ENCODE peak calls at places on chromosomes 12 and 14, in eight cellular contexts. Z, Q, P, V, R, B, E and U are unnamed samples.

GRCh38 chr14:87615822-87616679 is 376.9 kb downstream of the GALC start:
- DNase-seq in Z (peak; percentile 70), P (peak; percentile 8), R (no peak), V (peak; percentile 37), E (no peak), Q (peak; percentile 24), B (peak; percentile 72), U (peak; percentile 75)

GRCh38 chr12:60977966-60978365 is 1282.2 kb upstream of the USP15 start:
- DNase-seq in P (no peak), V (peak; percentile 7), R (no peak), E (no peak), Z (no peak), Q (no peak), B (peak; percentile 4), U (no peak)

GRCh38 chr12:10235761-10236631 is 23.3 kb downstream of the GABARAPL1 start:
- DNase-seq in R (no peak), Q (peak; percentile 43), Z (peak; percentile 31), P (no peak), V (no peak), E (peak; percentile 55), B (peak; percentile 41), U (peak; percentile 29)

GRCh38 chr12:107760207-107760816 is 625 bp downstream of the PRDM4 start:
- DNase-seq in Q (peak; percentile 45), R (peak; percentile 25), V (peak; percentile 21), B (peak; percentile 42), P (peak; percentile 42), E (no peak), Z (no peak), U (peak; percentile 33)

GRCh38 chr14:102075155-102075554 is 11.7 kb downstream of the HSP90AA1 start:
- DNase-seq in B (no peak), P (no peak), R (no peak), Q (no peak), Z (no peak), E (no peak), V (no peak), U (no peak)

GRCh38 chr14:89702151-89702936 is 252.2 kb downstream of the EFCAB11 start:
- DNase-seq in Q (peak; percentile 39), B (no peak), E (no peak), Z (no peak), P (peak; percentile 22), V (no peak), R (no peak), U (no peak)

GRCh38 chr14:60064491-60065072 is 27.1 kb upstream of the PCNX4 start:
- DNase-seq in E (peak; percentile 7), B (no peak), Q (no peak), R (no peak), V (peak; percentile 6), P (no peak), Z (no peak), U (no peak)

GRCh38 chr12:9763025-9763424 is 2.3 kb upstream of the CD69 start:
- DNase-seq in Z (no peak), V (no peak), Q (no peak), B (no peak), P (no peak), E (no peak), R (no peak), U (no peak)

GRCh38 chr12:116320839-116321238 is 43.3 kb upstream of the MED13L start:
- DNase-seq in E (no peak), Z (no peak), Q (no peak), V (peak; percentile 6), P (no peak), B (no peak), R (no peak), U (no peak)

GRCh38 chr14:99721792-99722516 is 37.9 kb downstream of the CYP46A1 start:
- DNase-seq in P (no peak), B (no peak), Z (no peak), R (no peak), Q (no peak), V (no peak), E (no peak), U (no peak)

GRCh38 chr14:87059060-87059827 is 933.7 kb downstream of the GALC start:
- DNase-seq in V (no peak), P (no peak), E (no peak), B (no peak), R (no peak), Z (no peak), Q (no peak), U (no peak)

GRCh38 chr14:24863933-24864708 is 185.8 kb downstream of the STXBP6 start:
- DNase-seq in P (no peak), V (no peak), B (no peak), R (no peak), Z (no peak), Q (no peak), E (no peak), U (no peak)

DNA sequence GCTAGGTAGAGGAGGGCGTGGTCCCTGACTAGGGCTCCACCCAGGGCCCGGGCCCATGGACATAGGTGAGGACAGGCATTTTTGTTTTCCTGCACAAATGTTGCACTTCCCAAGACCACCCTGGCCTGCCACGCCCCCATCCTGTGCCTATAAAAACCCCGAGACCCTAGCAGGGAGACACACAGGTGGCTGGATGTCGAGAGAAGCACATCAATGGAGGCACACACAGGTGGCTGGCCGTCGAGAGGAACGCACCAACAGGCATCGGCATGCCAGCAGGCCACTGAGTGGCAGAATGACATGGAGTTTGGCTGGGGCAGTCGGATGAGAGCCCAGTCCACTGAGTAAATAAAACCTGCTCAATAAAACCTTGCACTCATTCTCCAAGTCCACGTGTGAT is 157.9 kb upstream of the ABCD2 start:
- DNase-seq in Q (no peak), E (no peak), P (no peak), Z (no peak), V (no peak), R (no peak), B (no peak), U (no peak)
- TF ChIP-seq CTCF in Q (no peak), E (no peak), P (no peak), Z (no peak), V (no peak), R (no peak), B (no peak), U (no peak)

GRCh38 chr12:990649-991349 is at the start of gene ERC1:
- DNase-seq in E (peak; percentile 97), B (peak; percentile 91), P (peak; percentile 91), Z (peak; percentile 91), V (peak; percentile 85), Q (peak; percentile 88), R (peak; percentile 66), U (peak; percentile 91)
- TF ChIP-seq CTCF in E (no peak), B (no peak), P (no peak), Z (no peak), V (no peak), Q (no peak), R (no peak), U (no peak)

DNA sequence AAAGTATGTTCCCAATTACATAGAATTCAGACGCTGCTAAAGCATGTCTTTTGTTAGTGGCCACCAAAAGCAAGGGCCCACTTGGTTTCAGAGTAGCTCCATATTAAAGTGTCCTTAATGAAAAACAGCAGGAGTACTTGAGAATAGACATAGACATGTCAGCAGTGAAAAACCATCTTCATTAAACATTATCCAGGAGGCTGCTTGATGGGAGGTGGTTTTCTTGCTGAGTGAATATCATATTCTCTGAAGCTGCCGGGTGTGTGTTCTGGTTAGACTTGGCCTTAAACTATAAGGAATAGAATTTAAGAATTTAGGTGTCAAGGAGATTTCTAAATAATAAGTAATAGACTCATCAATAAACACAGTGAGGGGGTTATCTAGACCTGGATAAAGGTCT is 79.5 kb upstream of the CCDC198 start:
- DNase-seq in Z (no peak), V (no peak), Q (no peak), B (no peak), E (no peak), R (no peak), P (no peak), U (no peak)
- TF ChIP-seq CTCF in Z (no peak), V (no peak), Q (no peak), B (no peak), E (no peak), R (no peak), P (no peak), U (no peak)

GRCh38 chr12:130049666-130050065 is 112.6 kb upstream of the FZD10 start:
- DNase-seq in B (no peak), V (no peak), Z (no peak), R (no peak), E (no peak), Q (no peak), P (no peak), U (no peak)
- TF ChIP-seq CTCF in B (no peak), V (no peak), Z (no peak), R (no peak), E (no peak), Q (no peak), P (no peak), U (no peak)

GRCh38 chr12:132761911-132762583 is 415 bp upstream of the ANKLE2 start:
- DNase-seq in B (peak; percentile 84), P (peak; percentile 90), R (peak; percentile 39), V (peak; percentile 90), Z (peak; percentile 89), E (peak; percentile 99), Q (peak; percentile 83), U (peak; percentile 87)
- TF ChIP-seq CTCF in B (no peak), P (peak; percentile 31), R (no peak), V (peak; percentile 35), Z (no peak), E (peak; percentile 20), Q (no peak), U (no peak)

DNA sequence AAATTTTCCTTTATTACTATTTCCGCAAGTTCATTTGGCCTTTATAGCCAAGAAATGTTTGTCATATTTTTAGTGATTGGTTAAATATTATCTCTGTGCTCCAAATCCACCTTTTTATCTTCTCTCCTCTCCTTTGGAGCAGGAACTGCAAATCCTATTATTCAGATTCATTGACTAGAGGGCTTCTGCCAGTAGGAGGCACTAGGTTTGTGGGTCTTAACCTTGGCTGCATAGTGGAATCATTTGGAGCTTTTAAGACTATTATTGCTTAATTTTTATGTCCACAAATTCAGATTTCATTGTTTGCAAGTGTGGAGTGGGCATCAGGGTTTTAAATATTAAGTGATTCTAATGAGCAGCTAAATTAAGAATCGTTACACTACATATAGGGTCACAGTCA is 75.3 kb upstream of the SYT10 start:
- DNase-seq in B (no peak), V (no peak), Q (no peak), E (no peak), R (no peak), Z (no peak), P (no peak), U (no peak)
- TF ChIP-seq CTCF in B (peak; percentile 8), V (peak; percentile 52), Q (no peak), E (no peak), R (no peak), Z (no peak), P (no peak), U (no peak)

DNA sequence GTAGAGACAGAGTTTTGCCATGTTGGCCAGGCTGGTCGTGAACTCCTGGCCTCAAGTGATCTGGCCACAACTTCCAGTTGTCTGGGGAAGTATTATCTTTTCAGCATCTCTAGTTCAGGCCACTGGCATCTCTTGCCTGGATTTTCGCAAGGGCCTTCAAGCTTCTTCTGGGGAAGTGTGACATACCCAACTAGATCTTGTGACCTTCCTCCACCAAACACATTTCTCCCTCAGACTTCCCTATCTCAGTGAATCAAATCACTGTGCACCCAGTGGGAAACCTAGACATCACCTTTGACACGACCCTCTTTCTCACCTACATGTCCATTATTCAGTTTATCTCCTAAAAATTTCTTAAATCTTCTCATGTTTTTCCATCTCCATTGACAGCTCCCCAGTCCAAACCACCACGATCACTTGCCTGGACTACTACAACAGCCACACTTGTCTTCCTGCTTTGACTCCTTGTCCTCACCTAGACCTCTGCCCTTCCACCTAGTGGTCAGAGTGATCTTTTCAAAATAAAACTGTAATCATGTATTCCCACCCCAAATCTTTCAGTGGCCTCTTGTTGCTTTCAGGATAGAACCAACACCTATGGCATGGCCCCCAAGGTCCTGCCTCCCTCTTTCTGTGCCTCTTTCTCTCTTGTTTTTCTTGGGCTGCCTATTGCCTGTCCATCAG is 3.3 kb downstream of the EEF1AKMT3 start:
- DNase-seq in Z (no peak), E (no peak), B (no peak), Q (no peak), V (no peak), P (no peak), R (no peak), U (no peak)
- TF ChIP-seq CTCF in Z (no peak), E (no peak), B (no peak), Q (no peak), V (no peak), P (no peak), R (no peak), U (peak; percentile 28)